ENCODE peak calls at places on chromosomes 12 and 14, in six cellular contexts. S, H, O, K, G and T are unnamed samples.

GRCh38 chr14:97377550-97377949 is 580.4 kb downstream of the VRK1 start:
- DNase-seq in K (no peak), H (no peak), O (no peak), G (no peak), S (no peak), T (peak; percentile 6)

GRCh38 chr12:91877022-91877421 is 268.6 kb downstream of the BTG1 start:
- DNase-seq in H (no peak), S (peak; percentile 40), O (no peak), K (peak; percentile 33), G (peak; percentile 32), T (peak; percentile 45)

GRCh38 chr14:98858158-98858557 is 413.8 kb downstream of the BCL11B start:
- DNase-seq in K (no peak), S (no peak), H (no peak), G (no peak), O (no peak), T (no peak)

GRCh38 chr14:28412076-28412475 is 354.5 kb upstream of the FOXG1 start:
- DNase-seq in H (no peak), K (no peak), G (no peak), S (no peak), O (no peak), T (no peak)

GRCh38 chr14:59511916-59512530 is 27.7 kb downstream of the JKAMP start:
- DNase-seq in G (no peak), K (no peak), H (peak; percentile 17), O (peak; percentile 66), S (no peak), T (peak; percentile 65)

GRCh38 chr14:76957224-76957881 is 71.2 kb downstream of the IRF2BPL start:
- DNase-seq in S (no peak), K (peak; percentile 48), O (no peak), H (no peak), G (no peak), T (peak; percentile 84)

GRCh38 chr14:56145965-56146364 is 27.8 kb downstream of the PELI2 start:
- DNase-seq in K (peak; percentile 32), G (no peak), O (no peak), S (peak; percentile 89), H (no peak), T (no peak)

GRCh38 chr14:35632276-35633071 is 98.5 kb downstream of the INSM2 start:
- DNase-seq in H (no peak), G (no peak), S (peak; percentile 67), K (peak; percentile 38), O (no peak), T (no peak)

GRCh38 chr12:95605875-95606274 is 54.6 kb upstream of the USP44 start:
- DNase-seq in K (no peak), S (no peak), G (no peak), O (no peak), H (no peak), T (no peak)

GRCh38 chr12:2198542-2198941 is 145.8 kb downstream of the CACNA1C start:
- DNase-seq in H (no peak), S (no peak), G (no peak), K (no peak), O (no peak), T (no peak)

GRCh38 chr12:39443704-39444234 is 849 bp upstream of the KIF21A start:
- DNase-seq in S (no peak), O (peak; percentile 15), K (peak; percentile 31), H (no peak), G (no peak), T (peak; percentile 13)

GRCh38 chr12:503111-503761 is 43.5 kb downstream of the B4GALNT3 start:
- DNase-seq in G (peak; percentile 89), H (no peak), O (no peak), S (no peak), K (peak; percentile 19), T (peak; percentile 35)

GRCh38 chr14:78405071-78405856 is 235.1 kb downstream of the NRXN3 start:
- DNase-seq in K (no peak), S (no peak), G (no peak), O (no peak), H (no peak), T (peak; percentile 19)

GRCh38 chr14:59246566-59246965 is 58.1 kb downstream of the DAAM1 start:
- DNase-seq in G (no peak), H (no peak), S (no peak), O (no peak), K (no peak), T (no peak)

GRCh38 chr12:108804361-108804949 is 52.9 kb downstream of the SSH1 start:
- DNase-seq in O (no peak), K (peak; percentile 95), H (no peak), G (no peak), S (peak; percentile 95), T (no peak)
- H3K36me3 ChIP-seq in O (peaks cover 69% of the 10 kb centered on the region), K (peaks cover 74% of the 10 kb centered on the region), H (peaks cover 17% of the 10 kb centered on the region), G (peaks cover 32% of the 10 kb centered on the region), S (peaks cover 52% of the 10 kb centered on the region), T (peaks cover 2% of the 10 kb centered on the region)

GRCh38 chr12:68807576-68808387 is at the start of gene MDM2:
- DNase-seq in H (peak; percentile 81), S (peak; percentile 81), K (peak; percentile 88), G (peak; percentile 87), O (peak; percentile 90), T (peak; percentile 97)
- H2BK5ac ChIP-seq in H (peak within 1 kb of the TSS; percentile 99), S (peak within 1 kb of the TSS; percentile 99), K (peak within 1 kb of the TSS; percentile 99), G (peak within 1 kb of the TSS; percentile 99), O (peak within 1 kb of the TSS; percentile 97), T (peak within 1 kb of the TSS; percentile 44)

DNA sequence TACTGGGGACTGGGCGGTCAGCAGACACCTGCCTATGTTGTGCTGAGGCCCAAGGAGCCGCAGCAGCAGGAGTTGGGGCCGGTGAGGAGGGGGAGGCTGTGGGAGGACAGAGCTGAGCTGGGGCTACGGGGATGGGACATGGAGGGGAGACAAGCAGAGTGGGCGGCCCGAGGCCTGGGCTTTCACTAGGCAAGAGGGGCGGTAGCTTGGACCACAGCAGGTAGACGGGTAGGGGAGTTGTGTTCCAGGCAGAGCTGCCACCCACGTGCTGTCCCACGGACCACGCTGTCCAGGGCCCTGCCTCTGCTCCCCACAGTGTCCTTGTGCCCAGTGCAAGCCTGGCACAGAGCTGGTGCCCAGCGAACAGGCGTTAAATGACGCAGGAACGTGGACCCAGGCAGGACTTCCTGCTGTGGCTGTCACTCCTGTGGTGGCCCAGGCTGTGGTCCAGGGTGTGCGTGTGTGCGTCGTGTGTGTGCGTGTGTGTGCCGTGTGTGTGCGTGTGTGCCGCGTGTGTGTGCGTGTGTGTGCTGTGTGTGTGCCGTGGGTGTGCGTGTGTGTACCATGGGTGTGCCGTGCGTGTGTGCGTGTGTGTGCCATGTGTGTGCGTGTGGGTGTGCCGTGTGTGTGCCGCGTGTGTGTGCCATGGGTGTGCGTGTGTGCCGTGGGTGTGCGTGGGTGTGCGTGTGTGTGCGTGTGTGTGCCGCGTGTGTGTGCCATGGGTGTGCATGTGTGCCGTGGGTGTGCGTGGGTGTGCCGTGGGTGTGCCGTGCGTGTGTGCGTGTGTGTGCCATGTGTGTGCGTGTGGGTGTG is 6.8 kb downstream of the CEP170B start:
- DNase-seq in G (no peak), O (no peak), H (no peak), S (no peak), K (no peak), T (no peak)
- H3K18ac ChIP-seq in G (peak overlapping the region; percentile 4), O (peak overlapping the region; percentile 71), H (no peak overlapping the region), S (no peak overlapping the region), K (no peak overlapping the region), T (no peak overlapping the region)

DNA sequence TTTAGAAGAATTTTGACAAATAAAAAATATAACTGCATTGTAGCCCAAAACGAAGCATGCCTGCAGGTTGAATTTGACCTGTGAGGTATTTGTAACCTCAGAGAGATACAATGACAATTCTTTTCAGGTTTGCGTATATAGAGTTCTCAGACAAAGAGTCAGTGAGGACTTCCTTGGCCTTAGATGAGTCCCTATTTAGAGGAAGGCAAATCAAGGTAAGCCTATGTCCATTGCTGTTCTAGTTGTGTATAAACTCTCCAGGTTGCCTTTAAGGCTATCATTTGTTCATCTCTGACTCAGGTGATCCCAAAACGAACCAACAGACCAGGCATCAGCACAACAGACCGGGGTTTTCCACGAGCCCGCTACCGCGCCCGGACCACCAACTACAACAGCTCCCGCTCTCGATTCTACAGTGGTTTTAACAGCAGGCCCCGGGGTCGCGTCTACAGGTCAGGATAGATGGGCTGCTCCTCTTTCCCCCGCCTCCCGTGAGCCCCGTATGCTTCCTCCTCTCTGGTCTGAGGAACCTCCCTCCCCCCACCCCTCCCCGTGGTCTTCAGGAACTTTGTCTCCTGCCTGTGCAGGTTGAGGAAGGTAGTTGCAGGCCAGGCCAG is 2.7 kb downstream of the PABPN1 start:
- DNase-seq in G (no peak), H (no peak), O (no peak), K (no peak), S (no peak), T (no peak)
- H3K36me3 ChIP-seq in G (peaks cover 30% of the 10 kb centered on the region), H (peaks cover 35% of the 10 kb centered on the region), O (peaks cover 53% of the 10 kb centered on the region), K (peaks cover 49% of the 10 kb centered on the region), S (peaks cover 27% of the 10 kb centered on the region), T (peaks cover 3% of the 10 kb centered on the region)

DNA sequence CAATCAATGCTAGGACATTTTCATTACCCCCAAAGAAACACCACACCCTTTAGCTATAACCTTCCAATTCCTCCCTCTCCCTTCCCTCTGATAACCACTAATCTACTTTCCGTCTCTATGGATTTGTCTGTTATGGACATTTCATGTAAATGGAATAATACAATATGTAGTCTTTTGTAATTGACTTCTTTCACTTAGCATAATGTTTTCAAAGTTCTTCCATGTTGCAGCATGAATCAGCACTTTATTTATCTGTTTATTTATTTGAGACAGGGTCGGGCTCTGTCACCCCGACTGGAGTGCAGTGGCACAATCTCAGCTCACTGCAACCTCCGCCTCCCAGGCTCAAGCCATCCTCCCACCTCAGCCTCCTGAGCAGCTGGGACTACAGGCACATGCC is 1.2 kb upstream of the RBM19 start:
- DNase-seq in H (no peak), K (no peak), S (no peak), G (no peak), O (no peak), T (no peak)
- H2BK5ac ChIP-seq in H (no peak overlapping the region), K (no peak overlapping the region), S (no peak overlapping the region), G (no peak overlapping the region), O (no peak overlapping the region), T (no peak overlapping the region)

GRCh38 chr14:89720741-89721315 is 233.7 kb downstream of the EFCAB11 start:
- DNase-seq in O (no peak), S (no peak), H (no peak), K (no peak), G (no peak), T (no peak)
- H3K18ac ChIP-seq in O (no peak overlapping the region), S (no peak overlapping the region), H (peak overlapping the region; percentile 89), K (no peak overlapping the region), G (no peak overlapping the region), T (no peak overlapping the region)

GRCh38 chr14:24303988-24304387 is 3.8 kb downstream of the CIDEB start:
- DNase-seq in S (no peak), K (no peak), H (no peak), G (no peak), O (no peak), T (no peak)
- H3K36me3 ChIP-seq in S (peaks cover 47% of the 10 kb centered on the region), K (peaks cover 71% of the 10 kb centered on the region), H (peaks cover 42% of the 10 kb centered on the region), G (peaks cover 56% of the 10 kb centered on the region), O (peaks cover 78% of the 10 kb centered on the region), T (peaks cover 7% of the 10 kb centered on the region)

DNA sequence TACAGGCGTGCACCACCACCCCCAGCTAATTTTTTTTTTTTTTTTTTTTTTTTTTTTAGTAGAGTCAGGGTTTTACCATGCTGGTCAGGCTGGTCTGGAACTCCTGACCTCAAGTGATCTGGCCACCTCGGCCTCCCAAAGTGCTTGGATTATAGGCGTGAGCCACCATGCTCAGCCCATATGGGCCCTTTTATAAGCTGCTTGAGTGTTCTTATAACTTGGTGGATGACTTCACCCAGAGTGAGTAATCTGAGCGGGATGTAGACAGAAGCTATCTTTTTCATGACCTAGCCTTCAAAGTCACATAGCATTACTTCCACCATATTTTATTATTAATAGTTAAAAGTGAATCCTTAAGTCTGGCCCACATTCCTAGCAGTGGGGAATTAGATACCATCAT is 16.4 kb downstream of the BBOF1 start:
- DNase-seq in G (no peak), S (peak; percentile 80), K (peak; percentile 33), H (no peak), O (no peak), T (no peak)
- H2BK5ac ChIP-seq in G (no peak overlapping the region), S (no peak overlapping the region), K (no peak overlapping the region), H (no peak overlapping the region), O (no peak overlapping the region), T (no peak overlapping the region)